ENCODE peak calls at places on chromosome 22, in nine cellular contexts. M is astrocyte of the cerebellum; V is tibial artery; U is lower leg skin; Y is fibroblast of lung; A is astrocyte; H is left ventricle myocardium inferior; B is ascending aorta; J is CD8-positive, alpha-beta T cell. N is an unnamed sample.

GRCh38 chr22:30649430-30650007 is 13.9 kb downstream of the SLC35E4 start:
- DNase-seq in H (peak; percentile 24), B (peak; percentile 27), J (peak; percentile 77), A (peak; percentile 86), M (no peak), Y (peak; percentile 93), U (peak; percentile 89), V (peak; percentile 52), N (no peak)

GRCh38 chr22:27637604-27638003 is 164.0 kb downstream of the MN1 start:
- DNase-seq in U (no peak), J (no peak), M (no peak), Y (peak; percentile 56), V (no peak), A (peak; percentile 45), H (no peak), B (no peak), N (peak; percentile 7)

GRCh38 chr22:45302047-45302446 is 7.7 kb upstream of the FAM118A start:
- DNase-seq in J (no peak), A (peak; percentile 72), U (no peak), B (no peak), M (peak; percentile 53), Y (peak; percentile 79), V (no peak), H (no peak), N (peak; percentile 65)

GRCh38 chr22:42639541-42640241 is 710 bp downstream of the ATP5MGL start:
- DNase-seq in J (no peak), Y (peak; percentile 57), B (no peak), M (no peak), A (peak; percentile 58), H (no peak), V (no peak), U (no peak), N (no peak)

GRCh38 chr22:50726643-50727340 is 11.2 kb upstream of the ACR start:
- DNase-seq in M (no peak), Y (no peak), U (no peak), H (peak; percentile 2), J (no peak), A (no peak), V (no peak), B (no peak), N (no peak)

GRCh38 chr22:21074092-21074715 is 28.5 kb downstream of the LRRC74B start:
- DNase-seq in M (peak; percentile 28), Y (peak; percentile 83), A (peak; percentile 77), U (no peak), H (no peak), B (peak; percentile 11), V (no peak), J (no peak), N (peak; percentile 28)

GRCh38 chr22:41425704-41426365 is 20.8 kb downstream of the TOB2 start:
- DNase-seq in B (no peak), J (no peak), M (no peak), U (no peak), V (no peak), Y (no peak), H (no peak), A (no peak), N (no peak)

GRCh38 chr22:48576333-48577013 is 1251.2 kb downstream of the BRD1 start:
- DNase-seq in U (no peak), Y (peak; percentile 29), V (no peak), J (no peak), B (no peak), A (peak; percentile 8), H (no peak), M (no peak), N (no peak)

GRCh38 chr22:22520667-22521602 is 865 bp upstream of the ZNF280A start:
- DNase-seq in H (no peak), V (no peak), A (no peak), B (no peak), U (peak; percentile 31), J (no peak), M (no peak), Y (no peak), N (no peak)

GRCh38 chr22:30307026-30307574 is 17.8 kb upstream of the CASTOR1 start:
- DNase-seq in J (no peak), H (no peak), B (no peak), A (no peak), V (no peak), Y (no peak), M (no peak), U (no peak), N (no peak)

GRCh38 chr22:23909258-23909898 is 15.2 kb downstream of the MIF start:
- DNase-seq in H (no peak), M (no peak), U (peak; percentile 31), V (no peak), A (no peak), B (no peak), J (no peak), Y (no peak), N (no peak)

GRCh38 chr22:49091917-49092545 is 735.6 kb downstream of the BRD1 start:
- DNase-seq in J (no peak), B (no peak), Y (no peak), V (no peak), U (no peak), M (no peak), H (no peak), A (no peak), N (no peak)

GRCh38 chr22:40541300-40541699 is 95.2 kb downstream of the MRTFA start:
- DNase-seq in H (no peak), V (no peak), U (no peak), A (no peak), Y (no peak), M (no peak), J (no peak), B (no peak), N (no peak)

GRCh38 chr22:20867179-20868099 is 8.6 kb downstream of the SNAP29 start:
- DNase-seq in U (no peak), Y (no peak), M (no peak), V (peak; percentile 64), H (peak; percentile 20), B (peak; percentile 22), A (no peak), J (no peak), N (no peak)

GRCh38 chr22:50303848-50304527 is 3.5 kb downstream of the PLXNB2 start:
- DNase-seq in M (no peak), H (no peak), B (no peak), J (no peak), V (peak; percentile 70), Y (no peak), U (peak; percentile 94), A (no peak), N (no peak)

GRCh38 chr22:36816635-36817428 is at the start of gene PVALB:
- DNase-seq in B (no peak), U (no peak), Y (peak; percentile 29), J (no peak), A (peak; percentile 3), H (peak; percentile 22), V (no peak), M (no peak), N (no peak)

DNA sequence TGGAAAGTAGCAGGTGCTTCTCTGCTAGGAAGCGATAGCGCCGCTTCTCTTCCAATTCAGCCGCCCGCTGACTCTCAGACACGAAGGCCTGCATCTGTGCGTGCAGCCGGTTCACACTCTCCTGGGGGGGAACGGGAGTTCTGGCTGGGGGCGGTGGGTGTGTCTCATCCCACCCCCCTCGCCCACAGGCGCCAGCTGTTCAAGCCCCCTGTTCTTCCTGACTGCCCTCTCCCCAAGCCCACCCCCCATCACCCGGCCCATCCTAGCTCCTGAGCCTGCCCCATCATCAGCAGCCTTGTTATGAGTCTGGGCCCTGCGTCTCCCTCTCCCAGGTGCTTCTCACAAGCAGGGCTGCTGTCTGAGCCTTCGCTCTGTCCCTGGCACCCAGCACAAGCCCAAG is 13.1 kb upstream of the SLC16A8 start:
- DNase-seq in A (no peak), M (no peak), B (no peak), U (no peak), H (no peak), V (no peak), Y (no peak), J (no peak), N (no peak)
- TF ChIP-seq CTCF in A (no peak), M (no peak), B (no peak), U (no peak), H (no peak), V (no peak), Y (no peak), J (no peak), N (no peak)

GRCh38 chr22:47089796-47090460 is 327.5 kb downstream of the TBC1D22A start:
- DNase-seq in U (peak; percentile 77), J (no peak), A (no peak), H (no peak), Y (no peak), M (no peak), V (no peak), B (no peak), N (no peak)
- H3K4me3 ChIP-seq in U (no peak overlapping the region), J (no peak overlapping the region), A (peak overlapping the region; percentile 54), H (peak overlapping the region; percentile 51), Y (no peak overlapping the region), M (no peak overlapping the region), V (no peak overlapping the region), B (no peak overlapping the region), N (no peak overlapping the region)

DNA sequence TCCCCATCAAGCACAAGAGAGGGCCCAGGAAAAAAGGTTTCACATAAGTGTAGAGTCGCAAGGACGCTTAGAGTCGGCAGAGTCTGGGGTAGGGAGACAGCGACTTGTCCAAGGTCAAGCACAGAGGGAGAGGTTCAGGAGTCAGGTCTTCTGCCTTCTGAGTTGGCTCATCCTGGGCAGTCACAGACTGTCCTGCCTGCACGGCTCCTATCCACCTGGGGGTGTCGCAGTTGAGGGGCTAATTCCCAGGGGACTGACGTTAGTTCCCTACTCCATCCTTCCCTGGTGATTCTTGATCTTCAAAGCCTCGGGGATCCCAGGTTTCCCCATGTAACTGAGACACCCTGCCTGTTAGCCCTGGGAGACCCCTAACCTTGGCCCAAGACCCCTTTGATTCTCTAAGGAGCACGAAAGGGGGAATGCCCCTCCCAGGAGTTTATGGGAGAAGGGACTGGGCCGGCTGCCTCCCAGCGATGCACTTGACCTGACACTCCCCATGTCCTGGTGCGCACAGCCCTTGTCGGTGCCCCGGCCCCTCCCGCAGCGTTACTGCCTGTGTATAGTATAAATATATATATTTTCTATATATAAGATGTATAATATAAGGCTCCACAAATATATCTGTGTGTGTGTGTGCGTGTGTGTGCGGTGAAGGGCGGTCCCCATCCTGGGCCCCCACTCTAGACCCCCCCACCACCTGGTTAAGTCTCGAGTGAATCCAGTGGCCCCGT is 14.7 kb upstream of the TAB1 start:
- DNase-seq in J (no peak), H (no peak), M (no peak), U (no peak), V (no peak), B (no peak), A (no peak), Y (no peak), N (no peak)
- TF ChIP-seq CTCF in J (no peak), H (peak; percentile 48), M (peak; percentile 45), U (no peak), V (no peak), B (no peak), A (peak; percentile 29), Y (peak; percentile 21), N (peak; percentile 40)

GRCh38 chr22:33897621-33897910 is 22.7 kb downstream of the LARGE1 start:
- DNase-seq in Y (no peak), U (no peak), B (no peak), V (no peak), A (no peak), J (no peak), H (no peak), M (no peak), N (no peak)
- H3K4me3 ChIP-seq in Y (no peak overlapping the region), U (no peak overlapping the region), B (no peak overlapping the region), V (no peak overlapping the region), A (no peak overlapping the region), J (no peak overlapping the region), H (peak overlapping the region; percentile 4), M (no peak overlapping the region), N (no peak overlapping the region)

GRCh38 chr22:28950567-28951411 is 67.4 kb downstream of the ZNRF3 start:
- DNase-seq in B (no peak), Y (no peak), V (no peak), J (no peak), H (no peak), A (no peak), M (no peak), U (peak; percentile 29), N (no peak)
- TF ChIP-seq CTCF in B (no peak), Y (no peak), V (no peak), J (no peak), H (no peak), A (no peak), M (peak; percentile 16), U (no peak), N (no peak)

N was measured in BJ.